ENCODE peak calls at places on chromosome 6, in ten cellular contexts. S, G, D, K, J, L, N, Q, T and U are unnamed samples.
A peak's percentile ranks its signal among the peaks of the same experiment; 100 is the strongest.

GRCh38 chr6:110387986-110388385 is 27.4 kb downstream of the DDO start:
- DNase-seq in K (no peak), N (no peak), Q (no peak), G (no peak), D (no peak), L (no peak), S (no peak), J (no peak), T (no peak), U (no peak)

GRCh38 chr6:147126618-147127022 is 77.6 kb upstream of the STXBP5 start:
- DNase-seq in Q (peak; percentile 78), D (no peak), N (peak; percentile 47), J (no peak), T (no peak), S (no peak), G (no peak), L (no peak), K (peak; percentile 41), U (no peak)

GRCh38 chr6:158232445-158233213 is 64.5 kb downstream of the GTF2H5 start:
- DNase-seq in Q (peak; percentile 54), T (peak; percentile 89), D (peak; percentile 67), K (peak; percentile 68), N (peak; percentile 71), L (peak; percentile 46), S (peak; percentile 41), J (peak; percentile 85), G (peak; percentile 3), U (peak; percentile 82)

GRCh38 chr6:122609881-122610689 is at the start of gene PKIB:
- DNase-seq in S (peak; percentile 34), J (peak; percentile 87), K (peak; percentile 67), L (peak; percentile 70), T (peak; percentile 92), Q (peak; percentile 37), N (peak; percentile 53), G (no peak), D (peak; percentile 19), U (peak; percentile 87)

GRCh38 chr6:100344761-100345160 is 120.0 kb downstream of the SIM1 start:
- DNase-seq in D (no peak), K (no peak), T (no peak), S (no peak), N (no peak), L (no peak), J (no peak), G (no peak), Q (peak; percentile 73), U (no peak)

GRCh38 chr6:42791706-42792320 is 10.0 kb downstream of the BICRAL start:
- DNase-seq in N (no peak), T (no peak), J (no peak), S (no peak), Q (no peak), K (no peak), G (no peak), D (no peak), L (no peak), U (no peak)

GRCh38 chr6:97052152-97052787 is 127.7 kb downstream of the KLHL32 start:
- DNase-seq in S (no peak), J (no peak), N (no peak), G (no peak), D (no peak), T (no peak), K (no peak), Q (no peak), L (no peak), U (no peak)

GRCh38 chr6:125200986-125201385 is 47.4 kb downstream of the TPD52L1 start:
- DNase-seq in G (no peak), N (no peak), J (no peak), K (no peak), S (no peak), L (no peak), Q (no peak), D (no peak), T (no peak), U (no peak)

GRCh38 chr6:136579800-136580199 is 29.6 kb upstream of the MAP7 start:
- DNase-seq in J (no peak), G (no peak), S (no peak), N (no peak), K (no peak), L (no peak), D (no peak), T (no peak), Q (no peak), U (no peak)

GRCh38 chr6:30002871-30003270 is 58.2 kb upstream of the POLR1H start:
- DNase-seq in Q (peak; percentile 7), N (no peak), G (no peak), K (no peak), L (no peak), J (peak; percentile 90), D (no peak), T (no peak), S (no peak), U (no peak)

GRCh38 chr6:161444464-161444863 is 170.6 kb upstream of the AGPAT4 start:
- DNase-seq in N (peak; percentile 45), T (no peak), Q (no peak), S (no peak), D (peak; percentile 39), G (no peak), K (no peak), L (no peak), J (peak; percentile 74), U (no peak)

GRCh38 chr6:36793913-36794703 is 45.1 kb downstream of the CPNE5 start:
- DNase-seq in N (no peak), Q (no peak), J (no peak), S (no peak), T (no peak), G (no peak), D (peak; percentile 40), K (no peak), L (no peak), U (no peak)

GRCh38 chr6:130933712-130934200 is 106.5 kb downstream of the SMLR1 start:
- DNase-seq in T (no peak), G (no peak), K (peak; percentile 7), Q (peak; percentile 33), J (no peak), S (no peak), L (no peak), D (no peak), N (no peak), U (no peak)

GRCh38 chr6:84764332-84765049 is at the start of gene TBX18:
- DNase-seq in G (peak; percentile 17), N (peak; percentile 95), D (peak; percentile 79), L (no peak), Q (peak; percentile 100), S (no peak), K (peak; percentile 94), J (peak; percentile 90), T (peak; percentile 82), U (peak; percentile 74)

GRCh38 chr6:10390495-10391298 is 24.2 kb downstream of the TFAP2A start:
- DNase-seq in K (no peak), D (no peak), N (no peak), L (no peak), G (no peak), Q (no peak), S (no peak), T (no peak), J (no peak), U (no peak)
- H3K27me3 ChIP-seq in K (peaks cover 100% of the 10 kb centered on the region), D (peaks cover 2% of the 10 kb centered on the region), N (no peaks in the 10 kb centered on the region), L (peaks cover 5% of the 10 kb centered on the region), G (no peaks in the 10 kb centered on the region), Q (peaks cover 95% of the 10 kb centered on the region), S (peaks cover 59% of the 10 kb centered on the region), T (peaks cover 100% of the 10 kb centered on the region), J (peaks cover 96% of the 10 kb centered on the region), U (no peaks in the 10 kb centered on the region)

DNA sequence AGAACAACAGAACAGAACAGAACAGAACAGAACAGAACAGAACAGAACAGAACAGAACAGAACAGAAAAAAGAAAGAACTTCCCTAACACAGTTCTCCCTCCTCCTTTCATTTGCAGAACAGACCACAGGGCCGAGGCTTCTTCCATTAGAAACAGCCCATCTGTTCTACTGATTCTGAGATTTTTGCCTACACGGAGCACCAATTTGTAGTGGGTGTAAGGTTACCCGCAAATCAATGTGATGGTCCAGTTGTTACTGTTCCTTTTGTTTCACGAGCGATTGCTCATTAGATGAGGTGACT is 734 bp upstream of the OGFRL1 start:
- DNase-seq in K (no peak), J (no peak), T (no peak), G (no peak), Q (no peak), D (no peak), S (no peak), L (no peak), N (no peak), U (no peak)
- H3K4me3 ChIP-seq in K (peak overlapping the region; percentile 62), J (no peak overlapping the region), T (peak overlapping the region; percentile 78), G (peak overlapping the region; percentile 92), Q (peak overlapping the region; percentile 66), D (peak overlapping the region; percentile 63), S (peak overlapping the region; percentile 70), L (peak overlapping the region; percentile 69), N (no peak overlapping the region), U (peak overlapping the region; percentile 78)

DNA sequence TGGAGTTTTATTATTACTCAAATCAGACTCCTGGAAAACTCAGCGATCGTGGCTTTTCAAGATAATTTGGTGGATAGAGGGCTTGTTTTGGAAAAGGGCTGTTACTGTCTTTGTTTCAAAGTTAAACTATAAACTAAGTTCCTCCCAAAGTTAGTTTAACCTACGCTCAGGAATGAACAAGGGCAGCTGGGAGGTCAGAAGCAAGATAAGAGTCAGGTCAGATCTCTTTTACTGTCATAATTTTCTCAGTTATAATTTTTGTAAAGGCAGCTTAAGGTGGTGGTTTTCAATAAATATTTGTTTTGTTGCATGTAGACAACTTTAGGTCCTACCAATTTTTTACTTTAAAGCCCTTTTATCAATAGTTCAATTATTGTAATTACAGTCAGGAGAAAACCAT is 9.2 kb upstream of the GABRR2 start:
- DNase-seq in Q (no peak), L (no peak), G (no peak), S (no peak), J (no peak), K (no peak), N (no peak), D (no peak), T (no peak), U (no peak)
- H3K27ac ChIP-seq in Q (no peak overlapping the region), L (no peak overlapping the region), G (no peak overlapping the region), S (no peak overlapping the region), J (no peak overlapping the region), K (peak overlapping the region; percentile 65), N (no peak overlapping the region), D (no peak overlapping the region), T (no peak overlapping the region), U (no peak overlapping the region)

DNA sequence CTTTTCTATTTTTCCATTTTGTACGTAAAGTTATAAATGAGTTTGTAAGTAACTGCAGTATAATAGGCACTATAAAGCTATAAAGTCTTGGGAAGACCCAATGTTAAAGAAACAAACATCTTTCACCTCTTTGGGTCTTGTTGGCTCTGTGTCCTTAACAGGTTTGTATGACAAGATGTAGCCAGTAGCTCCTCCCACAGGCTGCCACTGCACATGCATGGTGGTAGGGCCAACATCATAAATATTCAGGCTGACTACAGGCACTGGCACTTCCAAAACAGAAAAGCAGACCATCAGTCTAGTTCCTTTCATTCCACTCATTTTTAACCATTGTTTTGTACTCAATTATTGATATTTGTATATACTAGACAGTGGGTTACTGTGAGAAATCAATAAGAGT is 59.9 kb downstream of the COL12A1 start:
- DNase-seq in S (no peak), N (no peak), J (no peak), Q (no peak), L (no peak), D (no peak), G (no peak), T (no peak), K (no peak), U (no peak)
- H3K27me3 ChIP-seq in S (no peaks in the 10 kb centered on the region), N (no peaks in the 10 kb centered on the region), J (no peaks in the 10 kb centered on the region), Q (no peaks in the 10 kb centered on the region), L (no peaks in the 10 kb centered on the region), D (no peaks in the 10 kb centered on the region), G (no peaks in the 10 kb centered on the region), T (no peaks in the 10 kb centered on the region), K (no peaks in the 10 kb centered on the region), U (no peaks in the 10 kb centered on the region)